ENCODE peak calls at places on chromosomes 7 and 10, in four cellular contexts. One of them, this sample, is unnamed.
A peak's percentile ranks its signal among the peaks of the same experiment; 100 is the strongest.

GRCh38 chr7:42678315-42678714 is 233.6 kb downstream of the C7orf25 start:
- DNase-seq in kidney epithelial cell: no peak
- DNase-seq in cardiac muscle cell: peak; percentile 70
- DNase-seq in astrocyte of the spinal cord: no peak
- DNase-seq in this sample: peak; percentile 33

GRCh38 chr10:114115661-114116060 is 58.3 kb downstream of the CCDC186 start:
- DNase-seq in kidney epithelial cell: no peak
- DNase-seq in cardiac muscle cell: no peak
- DNase-seq in astrocyte of the spinal cord: no peak
- DNase-seq in this sample: no peak

GRCh38 chr7:40784176-40784575 is 649.4 kb downstream of the SUGCT start:
- DNase-seq in kidney epithelial cell: no peak
- DNase-seq in cardiac muscle cell: no peak
- DNase-seq in astrocyte of the spinal cord: no peak
- DNase-seq in this sample: no peak

GRCh38 chr10:35422236-35422635 is 85.9 kb downstream of the CCNY start:
- DNase-seq in kidney epithelial cell: peak; percentile 38
- DNase-seq in cardiac muscle cell: no peak
- DNase-seq in astrocyte of the spinal cord: no peak
- DNase-seq in this sample: peak; percentile 36

GRCh38 chr10:124376411-124376810 is 42.3 kb downstream of the OAT start:
- DNase-seq in kidney epithelial cell: no peak
- DNase-seq in cardiac muscle cell: no peak
- DNase-seq in astrocyte of the spinal cord: no peak
- DNase-seq in this sample: no peak

GRCh38 chr7:37405603-37406122 is 43.0 kb downstream of the ELMO1 start:
- DNase-seq in kidney epithelial cell: no peak
- DNase-seq in cardiac muscle cell: peak; percentile 34
- DNase-seq in astrocyte of the spinal cord: no peak
- DNase-seq in this sample: no peak

GRCh38 chr10:70932415-70933196 is 44.2 kb upstream of the PCBD1 start:
- DNase-seq in kidney epithelial cell: no peak
- DNase-seq in cardiac muscle cell: peak; percentile 17
- DNase-seq in astrocyte of the spinal cord: no peak
- DNase-seq in this sample: no peak

GRCh38 chr7:2968176-2968575 is 75.5 kb downstream of the CARD11 start:
- DNase-seq in kidney epithelial cell: no peak
- DNase-seq in cardiac muscle cell: no peak
- DNase-seq in astrocyte of the spinal cord: no peak
- DNase-seq in this sample: no peak

GRCh38 chr7:54728411-54728810 is 30.6 kb downstream of the SEC61G start:
- DNase-seq in kidney epithelial cell: no peak
- DNase-seq in cardiac muscle cell: no peak
- DNase-seq in astrocyte of the spinal cord: no peak
- DNase-seq in this sample: no peak

GRCh38 chr10:78931333-78932083 is 137.3 kb upstream of the ZMIZ1 start:
- DNase-seq in kidney epithelial cell: peak; percentile 53
- DNase-seq in cardiac muscle cell: peak; percentile 74
- DNase-seq in astrocyte of the spinal cord: peak; percentile 96
- DNase-seq in this sample: peak; percentile 26

GRCh38 chr10:80462986-80463741 is 9.1 kb downstream of the TSPAN14 start:
- DNase-seq in kidney epithelial cell: no peak
- DNase-seq in cardiac muscle cell: no peak
- DNase-seq in astrocyte of the spinal cord: peak; percentile 60
- DNase-seq in this sample: peak; percentile 45

GRCh38 chr10:102743078-102743587 is 615 bp upstream of the WBP1L start:
- DNase-seq in kidney epithelial cell: no peak
- DNase-seq in cardiac muscle cell: no peak
- DNase-seq in astrocyte of the spinal cord: no peak
- DNase-seq in this sample: no peak

GRCh38 chr7:128270799-128271411 is 29.8 kb downstream of the LEP start:
- DNase-seq in kidney epithelial cell: no peak
- DNase-seq in cardiac muscle cell: peak; percentile 43
- DNase-seq in astrocyte of the spinal cord: no peak
- DNase-seq in this sample: no peak

GRCh38 chr10:28711776-28712175 is 34.5 kb downstream of the BAMBI start:
- DNase-seq in kidney epithelial cell: peak; percentile 34
- DNase-seq in cardiac muscle cell: no peak
- DNase-seq in astrocyte of the spinal cord: no peak
- DNase-seq in this sample: no peak

GRCh38 chr7:16684935-16685334 is 39.0 kb downstream of the BZW2 start:
- DNase-seq in kidney epithelial cell: no peak
- DNase-seq in cardiac muscle cell: no peak
- DNase-seq in astrocyte of the spinal cord: no peak
- DNase-seq in this sample: no peak

GRCh38 chr7:48168159-48168558 is 3.1 kb upstream of the ABCA13 start:
- DNase-seq in kidney epithelial cell: no peak
- DNase-seq in cardiac muscle cell: peak; percentile 58
- DNase-seq in astrocyte of the spinal cord: peak; percentile 62
- DNase-seq in this sample: peak; percentile 84

GRCh38 chr10:117107280-117107679 is 30.8 kb downstream of the VAX1 start:
- DNase-seq in kidney epithelial cell: no peak
- DNase-seq in cardiac muscle cell: no peak
- DNase-seq in astrocyte of the spinal cord: no peak
- DNase-seq in this sample: no peak

GRCh38 chr10:58209669-58210068 is 58.0 kb downstream of the IPMK start:
- DNase-seq in kidney epithelial cell: no peak
- DNase-seq in cardiac muscle cell: peak; percentile 18
- DNase-seq in astrocyte of the spinal cord: peak; percentile 27
- DNase-seq in this sample: no peak

GRCh38 chr7:116021237-116021636 is 9.3 kb downstream of the TFEC start:
- DNase-seq in kidney epithelial cell: no peak
- DNase-seq in cardiac muscle cell: no peak
- DNase-seq in astrocyte of the spinal cord: no peak
- DNase-seq in this sample: no peak

GRCh38 chr10:43093423-43094090 is 16.7 kb downstream of the RET start:
- DNase-seq in kidney epithelial cell: no peak
- DNase-seq in cardiac muscle cell: no peak
- DNase-seq in astrocyte of the spinal cord: no peak
- DNase-seq in this sample: peak; percentile 15

GRCh38 chr7:67364441-67365017 is 367.9 kb downstream of the TYW1 start:
- DNase-seq in kidney epithelial cell: no peak
- DNase-seq in cardiac muscle cell: no peak
- DNase-seq in astrocyte of the spinal cord: no peak
- DNase-seq in this sample: no peak

GRCh38 chr10:60123172-60123571 is 216.8 kb upstream of the CCDC6 start:
- DNase-seq in kidney epithelial cell: peak; percentile 84
- DNase-seq in cardiac muscle cell: peak; percentile 17
- DNase-seq in astrocyte of the spinal cord: peak; percentile 80
- DNase-seq in this sample: peak; percentile 96

GRCh38 chr7:110827287-110827855 is 263.6 kb upstream of the LRRN3 start:
- DNase-seq in kidney epithelial cell: no peak
- DNase-seq in cardiac muscle cell: no peak
- DNase-seq in astrocyte of the spinal cord: no peak
- DNase-seq in this sample: no peak

GRCh38 chr7:110831450-110831849 is 259.5 kb upstream of the LRRN3 start:
- DNase-seq in kidney epithelial cell: no peak
- DNase-seq in cardiac muscle cell: no peak
- DNase-seq in astrocyte of the spinal cord: no peak
- DNase-seq in this sample: no peak

GRCh38 chr7:110835889-110836288 is 255.0 kb upstream of the LRRN3 start:
- DNase-seq in kidney epithelial cell: no peak
- DNase-seq in cardiac muscle cell: no peak
- DNase-seq in astrocyte of the spinal cord: no peak
- DNase-seq in this sample: no peak

GRCh38 chr7:110835209-110835608 is 255.7 kb upstream of the LRRN3 start:
- DNase-seq in kidney epithelial cell: no peak
- DNase-seq in cardiac muscle cell: no peak
- DNase-seq in astrocyte of the spinal cord: no peak
- DNase-seq in this sample: peak; percentile 18

DNA sequence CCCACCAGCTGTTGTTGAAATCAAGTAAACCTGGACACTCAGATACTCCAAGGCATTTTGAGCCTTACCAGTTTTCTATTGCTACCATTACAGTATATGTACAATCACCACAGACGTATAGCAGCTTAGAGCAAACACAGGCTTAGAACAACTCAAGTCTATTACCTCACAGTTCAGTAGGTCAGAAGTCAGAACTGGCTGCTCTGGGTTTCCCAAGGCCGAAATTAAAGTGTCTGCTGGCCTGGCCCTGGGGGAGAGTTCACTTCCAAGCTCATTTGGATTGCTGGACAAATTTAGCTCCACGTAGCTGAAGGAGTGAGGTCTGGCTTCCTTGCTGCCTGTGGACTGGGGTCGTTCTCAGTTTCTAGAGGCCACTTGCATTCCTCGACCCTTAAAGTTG is 260.1 kb upstream of the LRRN3 start:
- DNase-seq in kidney epithelial cell: no peak
- DNase-seq in cardiac muscle cell: no peak
- DNase-seq in astrocyte of the spinal cord: no peak
- DNase-seq in this sample: no peak
- H3K4me3 ChIP-seq in kidney epithelial cell: no peak overlapping the region
- H3K4me3 ChIP-seq in cardiac muscle cell: no peak overlapping the region
- H3K4me3 ChIP-seq in astrocyte of the spinal cord: no peak overlapping the region
- H3K4me3 ChIP-seq in this sample: no peak overlapping the region

GRCh38 chr7:155805826-155806095 is 6.5 kb downstream of the SHH start:
- DNase-seq in kidney epithelial cell: no peak
- DNase-seq in cardiac muscle cell: no peak
- DNase-seq in astrocyte of the spinal cord: no peak
- DNase-seq in this sample: no peak
- H3K4me3 ChIP-seq in kidney epithelial cell: no peak overlapping the region
- H3K4me3 ChIP-seq in cardiac muscle cell: peak overlapping the region; percentile 26
- H3K4me3 ChIP-seq in astrocyte of the spinal cord: peak overlapping the region; percentile 29
- H3K4me3 ChIP-seq in this sample: peak overlapping the region; percentile 45

DNA sequence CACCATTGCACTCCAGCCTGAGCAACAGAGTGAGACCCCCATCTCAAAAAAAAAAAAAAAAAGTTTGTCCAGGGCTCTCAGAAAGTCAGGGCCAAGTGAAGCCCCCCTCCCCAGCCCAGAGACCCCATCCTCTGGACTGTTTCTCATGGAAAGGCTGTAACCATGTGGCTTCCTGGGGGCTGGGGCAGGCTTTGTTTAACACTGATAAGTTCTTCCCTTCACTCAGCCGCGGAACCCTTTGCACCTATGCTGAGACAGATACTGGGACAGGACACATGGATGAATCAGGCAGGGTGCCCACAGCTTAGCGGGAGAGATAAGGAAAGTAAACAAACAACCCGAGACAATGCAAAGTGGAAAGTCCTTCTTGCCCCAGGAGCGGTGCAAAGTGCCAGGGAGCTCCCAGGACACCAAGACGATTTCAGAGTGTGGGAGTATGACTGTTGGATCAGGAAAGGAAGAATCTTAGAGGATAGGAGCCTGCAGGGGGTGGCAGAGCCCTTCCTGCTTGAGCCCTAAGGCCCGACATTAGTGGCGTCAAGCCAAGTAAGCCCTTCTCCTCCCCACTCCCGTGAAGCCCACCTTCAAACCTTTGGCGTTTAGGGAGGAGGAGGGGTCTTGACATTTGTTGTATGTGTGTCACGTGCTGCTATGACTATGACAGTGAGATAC is 11.6 kb downstream of the MLXIPL start:
- DNase-seq in kidney epithelial cell: no peak
- DNase-seq in cardiac muscle cell: peak; percentile 48
- DNase-seq in astrocyte of the spinal cord: peak; percentile 37
- DNase-seq in this sample: peak; percentile 46
- H3K4me3 ChIP-seq in kidney epithelial cell: no peak overlapping the region
- H3K4me3 ChIP-seq in cardiac muscle cell: no peak overlapping the region
- H3K4me3 ChIP-seq in astrocyte of the spinal cord: no peak overlapping the region
- H3K4me3 ChIP-seq in this sample: no peak overlapping the region

GRCh38 chr7:584122-584465 is 64.4 kb upstream of the PDGFA start:
- DNase-seq in kidney epithelial cell: no peak
- DNase-seq in cardiac muscle cell: no peak
- DNase-seq in astrocyte of the spinal cord: no peak
- DNase-seq in this sample: peak; percentile 9
- H3K4me3 ChIP-seq in kidney epithelial cell: no peak overlapping the region
- H3K4me3 ChIP-seq in cardiac muscle cell: no peak overlapping the region
- H3K4me3 ChIP-seq in astrocyte of the spinal cord: no peak overlapping the region
- H3K4me3 ChIP-seq in this sample: no peak overlapping the region

GRCh38 chr7:150382844-150383225 is 3.7 kb downstream of the ZNF775 start:
- DNase-seq in kidney epithelial cell: no peak
- DNase-seq in cardiac muscle cell: no peak
- DNase-seq in astrocyte of the spinal cord: no peak
- DNase-seq in this sample: no peak

GRCh38 chr7:150385240-150385830 is 6.2 kb downstream of the ZNF775 start:
- DNase-seq in kidney epithelial cell: no peak
- DNase-seq in cardiac muscle cell: no peak
- DNase-seq in astrocyte of the spinal cord: no peak
- DNase-seq in this sample: no peak

GRCh38 chr7:150382123-150382843 is 3.2 kb downstream of the ZNF775 start:
- DNase-seq in kidney epithelial cell: no peak
- DNase-seq in cardiac muscle cell: no peak
- DNase-seq in astrocyte of the spinal cord: no peak
- DNase-seq in this sample: peak; percentile 36

GRCh38 chr7:150383710-150384397 is 4.7 kb downstream of the ZNF775 start:
- DNase-seq in kidney epithelial cell: no peak
- DNase-seq in cardiac muscle cell: no peak
- DNase-seq in astrocyte of the spinal cord: no peak
- DNase-seq in this sample: no peak

GRCh38 chr7:150384406-150385239 is 5.5 kb downstream of the ZNF775 start:
- DNase-seq in kidney epithelial cell: no peak
- DNase-seq in cardiac muscle cell: no peak
- DNase-seq in astrocyte of the spinal cord: no peak
- DNase-seq in this sample: no peak
- H3K4me3 ChIP-seq in kidney epithelial cell: no peak overlapping the region
- H3K4me3 ChIP-seq in cardiac muscle cell: no peak overlapping the region
- H3K4me3 ChIP-seq in astrocyte of the spinal cord: no peak overlapping the region
- H3K4me3 ChIP-seq in this sample: no peak overlapping the region

GRCh38 chr7:49774459-49775064 is 1.1 kb downstream of the VWC2 start:
- DNase-seq in kidney epithelial cell: no peak
- DNase-seq in cardiac muscle cell: no peak
- DNase-seq in astrocyte of the spinal cord: no peak
- DNase-seq in this sample: no peak

GRCh38 chr7:49773082-49773938 is at the start of gene VWC2:
- DNase-seq in kidney epithelial cell: no peak
- DNase-seq in cardiac muscle cell: no peak
- DNase-seq in astrocyte of the spinal cord: no peak
- DNase-seq in this sample: peak; percentile 5

GRCh38 chr7:49775065-49775948 is 1.9 kb downstream of the VWC2 start:
- DNase-seq in kidney epithelial cell: no peak
- DNase-seq in cardiac muscle cell: peak; percentile 2
- DNase-seq in astrocyte of the spinal cord: no peak
- DNase-seq in this sample: no peak

GRCh38 chr7:49775949-49776443 is 2.6 kb downstream of the VWC2 start:
- DNase-seq in kidney epithelial cell: no peak
- DNase-seq in cardiac muscle cell: no peak
- DNase-seq in astrocyte of the spinal cord: no peak
- DNase-seq in this sample: no peak

GRCh38 chr7:49773939-49774458 is 561 bp downstream of the VWC2 start:
- DNase-seq in kidney epithelial cell: no peak
- DNase-seq in cardiac muscle cell: no peak
- DNase-seq in astrocyte of the spinal cord: no peak
- DNase-seq in this sample: no peak
- H3K4me3 ChIP-seq in kidney epithelial cell: peak overlapping the region; percentile 34
- H3K4me3 ChIP-seq in cardiac muscle cell: peak overlapping the region; percentile 80
- H3K4me3 ChIP-seq in astrocyte of the spinal cord: no peak overlapping the region
- H3K4me3 ChIP-seq in this sample: no peak overlapping the region